ENCODE peak calls at places on chromosomes 7 and 10, in nine cellular contexts. F is activated CD8-positive, alpha-beta memory T cell treated with anti-CD3 and anti-CD28 coated beads for 24 hours; U is DMS153; W is GM12891; X is A172; I is cardiac fibroblast; Y is hypothalamus; Q is NCI-H510A treated with DMSO at 0.1 percent for 48 hours; C is bronchial epithelial cell. A is an unnamed sample.
A peak's percentile ranks its signal among the peaks of the same experiment; 100 is the strongest.

GRCh38 chr7:102412548-102412947 is 16.4 kb downstream of the PRKRIP1 start:
- DNase-seq in F (peak; percentile 73), U (no peak), W (no peak), X (no peak), I (peak; percentile 54), Y (peak; percentile 27), Q (no peak), C (no peak), A (no peak)

GRCh38 chr10:19929466-19930140 is 113.4 kb downstream of the PLXDC2 start:
- DNase-seq in F (no peak), U (no peak), W (no peak), X (peak; percentile 40), I (peak; percentile 70), Y (no peak), Q (no peak), C (peak; percentile 81), A (no peak)

GRCh38 chr10:50529660-50530059 is 94.1 kb downstream of the SGMS1 start:
- DNase-seq in F (no peak), U (no peak), W (no peak), X (no peak), I (no peak), Y (no peak), Q (no peak), C (no peak), A (no peak)

GRCh38 chr10:29783211-29783947 is 148.6 kb upstream of the SVIL start:
- DNase-seq in F (no peak), U (no peak), W (no peak), X (peak; percentile 25), I (peak; percentile 26), Y (no peak), Q (no peak), C (no peak), A (no peak)

GRCh38 chr10:84333864-84334451 is 5.6 kb downstream of the CCSER2 start:
- DNase-seq in F (peak; percentile 73), U (no peak), W (no peak), X (peak; percentile 49), I (no peak), Y (no peak), Q (peak; percentile 30), C (peak; percentile 69), A (no peak)

GRCh38 chr10:113605207-113605606 is 52.4 kb downstream of the HABP2 start:
- DNase-seq in F (no peak), U (no peak), W (no peak), X (no peak), I (no peak), Y (no peak), Q (no peak), C (no peak), A (no peak)

GRCh38 chr10:16520900-16521299 is 779 bp downstream of the C1QL3 start:
- DNase-seq in F (peak; percentile 73), U (peak; percentile 11), W (peak; percentile 48), X (no peak), I (peak; percentile 33), Y (no peak), Q (peak; percentile 2), C (no peak), A (peak; percentile 44)

GRCh38 chr7:2158331-2159175 is 74.2 kb downstream of the MAD1L1 start:
- DNase-seq in F (no peak), U (no peak), W (no peak), X (no peak), I (no peak), Y (no peak), Q (peak; percentile 70), C (no peak), A (peak; percentile 57)

GRCh38 chr10:113680172-113681111 is 730 bp downstream of the CASP7 start:
- DNase-seq in F (peak; percentile 75), U (peak; percentile 22), W (no peak), X (peak; percentile 66), I (peak; percentile 64), Y (peak; percentile 38), Q (peak; percentile 58), C (peak; percentile 93), A (peak; percentile 25)

GRCh38 chr7:106583133-106583532 is 77.8 kb downstream of the CCDC71L start:
- DNase-seq in F (no peak), U (no peak), W (no peak), X (no peak), I (peak; percentile 32), Y (no peak), Q (no peak), C (no peak), A (no peak)

GRCh38 chr7:1610678-1611302 is 41.0 kb upstream of the PSMG3 start:
- DNase-seq in F (no peak), U (no peak), W (no peak), X (peak; percentile 58), I (no peak), Y (no peak), Q (no peak), C (no peak), A (no peak)

GRCh38 chr7:3688842-3689241 is 387.8 kb downstream of the SDK1 start:
- DNase-seq in F (no peak), U (no peak), W (no peak), X (no peak), I (no peak), Y (no peak), Q (no peak), C (no peak), A (no peak)

GRCh38 chr10:89555688-89556445 is 20.5 kb upstream of the SLC16A12 start:
- DNase-seq in F (no peak), U (no peak), W (no peak), X (peak; percentile 11), I (peak; percentile 38), Y (no peak), Q (no peak), C (no peak), A (no peak)

GRCh38 chr10:132676193-132676891 is 109.6 kb downstream of the NKX6-2 start:
- DNase-seq in F (no peak), U (no peak), W (no peak), X (no peak), I (no peak), Y (no peak), Q (no peak), C (no peak), A (no peak)

GRCh38 chr10:127990846-127991542 is 84.1 kb downstream of the PTPRE start:
- DNase-seq in F (peak; percentile 68), U (no peak), W (no peak), X (peak; percentile 79), I (peak; percentile 91), Y (no peak), Q (no peak), C (peak; percentile 97), A (no peak)

GRCh38 chr7:24778543-24779282 is 21.4 kb upstream of the GSDME start:
- DNase-seq in F (no peak), U (no peak), W (no peak), X (peak; percentile 74), I (peak; percentile 73), Y (peak; percentile 23), Q (no peak), C (no peak), A (no peak)

GRCh38 chr7:104973909-104974415 is 40.0 kb upstream of the KMT2E start:
- DNase-seq in F (no peak), U (no peak), W (no peak), X (peak; percentile 82), I (peak; percentile 93), Y (no peak), Q (no peak), C (peak; percentile 80), A (no peak)

GRCh38 chr10:130889240-130889639 is 422.3 kb downstream of the TCERG1L start:
- DNase-seq in F (no peak), U (no peak), W (no peak), X (no peak), I (no peak), Y (no peak), Q (no peak), C (no peak), A (no peak)

GRCh38 chr10:88042162-88043100 is 179.0 kb downstream of the PTEN start:
- DNase-seq in F (no peak), U (no peak), W (no peak), X (peak; percentile 8), I (peak; percentile 71), Y (no peak), Q (no peak), C (peak; percentile 98), A (no peak)

GRCh38 chr7:90178166-90178565 is 23.9 kb downstream of the STEAP1 start:
- DNase-seq in F (no peak), U (no peak), W (no peak), X (no peak), I (no peak), Y (no peak), Q (no peak), C (no peak), A (no peak)

GRCh38 chr10:60846173-60846572 is 67.9 kb downstream of the CDK1 start:
- DNase-seq in F (no peak), U (no peak), W (no peak), X (peak; percentile 75), I (peak; percentile 64), Y (peak; percentile 4), Q (no peak), C (peak; percentile 37), A (no peak)

GRCh38 chr7:69517985-69518731 is 80.1 kb upstream of the AUTS2 start:
- DNase-seq in F (no peak), U (no peak), W (no peak), X (no peak), I (no peak), Y (peak; percentile 42), Q (no peak), C (no peak), A (no peak)

GRCh38 chr7:143906895-143907294 is 4.9 kb upstream of the TCAF1 start:
- DNase-seq in F (no peak), U (no peak), W (no peak), X (no peak), I (no peak), Y (no peak), Q (no peak), C (no peak), A (no peak)

GRCh38 chr7:6438427-6438826 is 9.3 kb downstream of the DAGLB start:
- DNase-seq in F (no peak), U (peak; percentile 76), W (no peak), X (no peak), I (peak; percentile 26), Y (no peak), Q (no peak), C (no peak), A (no peak)

GRCh38 chr10:51389415-51390342 is 309.7 kb downstream of the CSTF2T start:
- DNase-seq in F (peak; percentile 68), U (no peak), W (peak; percentile 26), X (peak; percentile 8), I (peak; percentile 99), Y (peak; percentile 32), Q (no peak), C (peak; percentile 44), A (peak; percentile 16)

GRCh38 chr10:98055875-98056516 is 25.6 kb upstream of the CRTAC1 start:
- DNase-seq in F (no peak), U (peak; percentile 61), W (no peak), X (peak; percentile 39), I (peak; percentile 10), Y (no peak), Q (no peak), C (peak; percentile 27), A (no peak)

GRCh38 chr7:19377611-19378339 is 232.6 kb upstream of the FERD3L start:
- DNase-seq in F (no peak), U (no peak), W (no peak), X (peak; percentile 54), I (peak; percentile 54), Y (no peak), Q (no peak), C (peak; percentile 1), A (peak; percentile 62)

GRCh38 chr7:139232377-139232717 is 1.3 kb downstream of the UBN2 start:
- DNase-seq in F (no peak), U (no peak), W (no peak), X (no peak), I (no peak), Y (no peak), Q (no peak), C (peak; percentile 45), A (no peak)

GRCh38 chr7:84336303-84336702 is 141.7 kb upstream of the SEMA3A start:
- DNase-seq in F (no peak), U (no peak), W (peak; percentile 5), X (no peak), I (peak; percentile 93), Y (no peak), Q (no peak), C (no peak), A (no peak)

A was measured in NCI-H345.